ENCODE peak calls at places on chromosomes 3 and 15, in eight cellular contexts. K is NCI-H1694 treated with DMSO at 0.1 percent for 48 hours; Y is EL; L is heart right ventricle; C is EH; Z is AG10803; T is central memory CD8-positive, alpha-beta T cell; X is astrocyte. P is an unnamed sample.

GRCh38 chr3:132136334-132136716 is 101.5 kb upstream of the CPNE4 start:
- DNase-seq in Y (no peak), L (no peak), K (no peak), X (no peak), Z (no peak), T (no peak), C (no peak), P (no peak)

GRCh38 chr3:136332776-136333175 is 82.6 kb downstream of the PCCB start:
- DNase-seq in Z (peak), C (peak), X (peak), Y (peak), L (no peak), K (no peak), T (no peak), P (peak)

GRCh38 chr3:66195347-66195783 is 25.4 kb upstream of the SLC25A26 start:
- DNase-seq in Z (peak), K (no peak), Y (peak), L (peak), T (no peak), X (peak), C (peak), P (peak)

GRCh38 chr3:171018151-171018935 is 8.2 kb downstream of the SLC2A2 start:
- DNase-seq in L (no peak), X (peak), T (no peak), Z (no peak), K (no peak), C (peak), Y (peak), P (no peak)

GRCh38 chr3:183324083-183324482 is 71.0 kb downstream of the B3GNT5 start:
- DNase-seq in Z (no peak), T (no peak), C (no peak), Y (peak), X (peak), K (no peak), L (no peak), P (no peak)

GRCh38 chr3:128881576-128881975 is 2.2 kb downstream of the ACAD9 start:
- DNase-seq in Y (no peak), K (no peak), Z (no peak), X (no peak), C (no peak), T (no peak), L (no peak), P (no peak)

GRCh38 chr15:31264534-31265089 is 62.0 kb upstream of the KLF13 start:
- DNase-seq in X (no peak), K (no peak), Y (no peak), C (no peak), L (peak), Z (no peak), T (no peak), P (no peak)

GRCh38 chr3:132569153-132569552 is 27.9 kb upstream of the ACKR4 start:
- DNase-seq in Z (peak), T (no peak), Y (peak), K (no peak), L (no peak), X (no peak), C (peak), P (no peak)

GRCh38 chr15:51335538-51335961 is 2.8 kb downstream of the CYP19A1 start:
- DNase-seq in X (no peak), C (no peak), K (no peak), Y (no peak), Z (no peak), L (no peak), T (no peak), P (no peak)

GRCh38 chr3:55873523-55874254 is 386.6 kb upstream of the WNT5A start:
- DNase-seq in L (no peak), X (peak), C (peak), Y (no peak), K (no peak), T (no peak), Z (no peak), P (peak)

GRCh38 chr3:31813686-31814085 is 167.4 kb downstream of the OSBPL10 start:
- DNase-seq in C (no peak), K (no peak), Y (no peak), L (no peak), Z (no peak), X (no peak), T (no peak), P (no peak)

GRCh38 chr3:14162178-14162577 is 16.2 kb downstream of the XPC start:
- DNase-seq in K (no peak), Z (no peak), X (no peak), C (no peak), Y (no peak), T (no peak), L (no peak), P (no peak)

GRCh38 chr15:85504739-85505676 is 124.6 kb downstream of the AKAP13 start:
- DNase-seq in T (no peak), X (peak), Y (peak), L (peak), K (peak), Z (peak), C (peak), P (peak)

GRCh38 chr15:69719527-69719926 is 266.9 kb downstream of the RPLP1 start:
- DNase-seq in K (no peak), Z (no peak), C (no peak), Y (no peak), T (peak), L (peak), X (peak), P (no peak)

GRCh38 chr3:13014755-13015285 is 58.4 kb downstream of the IQSEC1 start:
- DNase-seq in Z (no peak), T (no peak), L (no peak), Y (no peak), X (no peak), K (no peak), C (no peak), P (no peak)

GRCh38 chr15:101501703-101502373 is 12.3 kb upstream of the PCSK6 start:
- DNase-seq in X (no peak), K (peak), Z (peak), Y (peak), T (no peak), C (peak), L (no peak), P (no peak)

GRCh38 chr3:190912736-190913135 is 50.2 kb upstream of the GMNC start:
- DNase-seq in L (no peak), Z (no peak), X (no peak), C (peak), Y (peak), K (no peak), T (no peak), P (no peak)

GRCh38 chr15:72426753-72427152 is 28.6 kb downstream of the TMEM202 start:
- DNase-seq in Z (no peak), Y (no peak), K (no peak), X (no peak), L (no peak), C (no peak), T (no peak), P (no peak)

GRCh38 chr3:482479-482878 is 285.9 kb downstream of the CHL1 start:
- DNase-seq in X (no peak), Z (no peak), K (no peak), C (no peak), L (no peak), Y (no peak), T (no peak), P (no peak)